ENCODE peak calls at places on chromosomes 4 and X, in six cellular contexts. I is heart right ventricle, U is suprapubic skin, G is neural progenitor cell, R is stomach, B is breast epithelium. W is an unnamed sample.

GRCh38 chrX:104318330-104319009 is 63.7 kb upstream of the ESX1 start:
- DNase-seq in I (no peak), U (no peak), G (peak; percentile 31), R (peak; percentile 27), B (no peak), W (no peak)

GRCh38 chr4:16329797-16330134 is 103.5 kb upstream of the TAPT1 start:
- DNase-seq in I (no peak), U (no peak), G (no peak), R (no peak), B (no peak), W (no peak)

GRCh38 chr4:108287834-108288413 is 119.2 kb upstream of the LEF1 start:
- DNase-seq in I (no peak), U (no peak), G (no peak), R (no peak), B (no peak), W (no peak)

GRCh38 chr4:183260491-183261151 is 59.5 kb downstream of the CLDN22 start:
- DNase-seq in I (no peak), U (no peak), G (no peak), R (peak; percentile 49), B (no peak), W (no peak)

GRCh38 chr4:94803181-94803580 is 45.4 kb downstream of the BMPR1B start:
- DNase-seq in I (no peak), U (no peak), G (no peak), R (no peak), B (no peak), W (no peak)

GRCh38 chr4:149048451-149049143 is 606.4 kb upstream of the NR3C2 start:
- DNase-seq in I (no peak), U (no peak), G (no peak), R (no peak), B (no peak), W (no peak)

GRCh38 chr4:84681488-84682274 is 98.8 kb downstream of the CDS1 start:
- DNase-seq in I (no peak), U (no peak), G (peak; percentile 60), R (no peak), B (no peak), W (no peak)

GRCh38 chr4:126071346-126072333 is 756.9 kb downstream of the FAT4 start:
- DNase-seq in I (no peak), U (no peak), G (no peak), R (peak; percentile 54), B (no peak), W (no peak)

GRCh38 chr4:29423836-29424721 is 1296.1 kb upstream of the PCDH7 start:
- DNase-seq in I (no peak), U (no peak), G (no peak), R (no peak), B (no peak), W (no peak)

GRCh38 chr4:17665852-17666251 is 51.4 kb downstream of the MED28 start:
- DNase-seq in I (no peak), U (no peak), G (no peak), R (no peak), B (no peak), W (no peak)

GRCh38 chrX:50579955-50580354 is 109.3 kb upstream of the DGKK start:
- DNase-seq in I (no peak), U (no peak), G (peak; percentile 78), R (peak; percentile 34), B (no peak), W (peak; percentile 37)
- H3K36me3 ChIP-seq in I (no peaks in the 10 kb centered on the region), U (no peaks in the 10 kb centered on the region), G (no peaks in the 10 kb centered on the region), R (no peaks in the 10 kb centered on the region), B (no peaks in the 10 kb centered on the region), W (no peaks in the 10 kb centered on the region)

GRCh38 chr4:1975391-1975801 is 33.4 kb downstream of the NELFA start:
- DNase-seq in I (no peak), U (peak; percentile 53), G (no peak), R (peak; percentile 59), B (no peak), W (peak; percentile 30)
- H3K36me3 ChIP-seq in I (peaks cover 82% of the 10 kb centered on the region), U (peaks cover 77% of the 10 kb centered on the region), G (no peaks in the 10 kb centered on the region), R (peaks cover 97% of the 10 kb centered on the region), B (peaks cover 6% of the 10 kb centered on the region), W (peaks cover 31% of the 10 kb centered on the region)

GRCh38 chr4:39326468-39326960 is 39.6 kb downstream of the RFC1 start:
- DNase-seq in I (no peak), U (no peak), G (no peak), R (no peak), B (no peak), W (no peak)

GRCh38 chr4:39324897-39325613 is 41.1 kb downstream of the RFC1 start:
- DNase-seq in I (no peak), U (no peak), G (no peak), R (no peak), B (no peak), W (no peak)

GRCh38 chr4:39320381-39321115 is 45.6 kb downstream of the RFC1 start:
- DNase-seq in I (no peak), U (no peak), G (no peak), R (no peak), B (no peak), W (no peak)

GRCh38 chr4:39324446-39324845 is 41.7 kb downstream of the RFC1 start:
- DNase-seq in I (no peak), U (no peak), G (no peak), R (no peak), B (no peak), W (no peak)

DNA sequence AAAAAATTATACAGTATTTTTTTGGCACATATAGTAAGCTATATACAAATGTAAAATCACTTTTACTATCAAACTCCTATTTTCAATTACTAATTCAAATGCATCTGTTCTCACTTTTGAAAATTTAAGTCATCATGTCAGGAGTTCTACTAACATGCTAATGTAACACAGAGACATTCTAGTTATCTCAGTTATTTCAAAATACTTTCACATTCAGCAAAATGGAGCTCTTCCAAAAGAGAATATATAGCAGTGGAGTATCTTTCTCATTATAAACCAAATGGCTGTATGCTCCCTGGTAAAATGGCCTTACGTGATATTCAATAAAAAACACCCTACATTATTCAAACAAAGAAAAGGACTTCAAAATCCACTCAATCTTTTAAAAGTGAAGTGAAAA is 42.3 kb downstream of the RFC1 start:
- DNase-seq in I (no peak), U (no peak), G (no peak), R (no peak), B (no peak), W (no peak)
- H3K36me3 ChIP-seq in I (peaks cover 73% of the 10 kb centered on the region), U (peaks cover 25% of the 10 kb centered on the region), G (peaks cover 27% of the 10 kb centered on the region), R (peaks cover 62% of the 10 kb centered on the region), B (no peaks in the 10 kb centered on the region), W (peaks cover 3% of the 10 kb centered on the region)

DNA sequence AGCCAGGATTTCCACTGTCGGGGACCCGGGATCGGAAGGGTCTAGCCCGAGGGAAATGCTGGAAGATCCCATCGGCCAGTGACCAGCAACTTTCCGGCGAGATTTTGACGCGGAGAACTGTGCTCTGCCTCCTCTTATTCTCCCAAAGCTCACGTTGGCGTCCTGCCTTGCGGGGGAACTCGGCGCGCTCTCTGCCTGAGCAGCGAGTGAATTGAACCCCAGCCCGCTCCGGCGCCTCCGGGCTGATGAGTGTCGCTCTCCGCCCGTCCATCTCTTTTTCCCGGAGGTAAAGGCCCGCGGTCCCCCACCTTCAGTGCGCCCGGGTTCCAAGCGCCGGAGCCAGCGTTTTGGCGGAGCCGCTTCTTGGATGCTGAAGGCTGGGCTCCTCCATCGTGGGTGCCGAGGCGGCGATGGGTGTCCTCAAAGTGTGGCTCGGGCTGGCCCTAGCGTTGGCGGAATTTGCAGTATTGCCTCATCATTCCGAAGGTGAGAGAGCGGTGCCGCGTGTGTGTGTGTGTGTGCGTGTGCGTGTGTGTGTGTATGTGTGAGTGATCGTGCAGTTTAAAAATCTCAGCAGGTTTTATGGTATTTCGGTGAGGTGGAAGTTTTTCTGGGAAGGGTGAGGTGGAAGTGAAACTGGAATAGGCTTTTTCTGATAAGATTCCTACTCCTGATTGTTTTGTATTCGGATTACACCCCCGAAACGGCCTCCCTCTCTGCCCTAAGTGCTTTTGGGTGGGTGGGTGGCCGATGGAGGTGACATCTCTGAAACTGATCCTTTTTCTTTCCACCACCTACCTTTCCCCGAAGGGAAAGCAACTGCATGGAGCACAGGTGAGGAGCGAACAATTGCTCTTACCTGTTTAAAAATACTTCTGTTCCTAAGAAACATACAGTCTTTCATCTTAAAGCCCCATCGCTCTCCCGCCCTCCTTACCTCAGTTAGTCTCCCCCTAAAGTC is 757 bp downstream of the FRAS1 start:
- DNase-seq in I (peak; percentile 40), U (peak; percentile 76), G (peak; percentile 66), R (peak; percentile 34), B (peak; percentile 61), W (peak; percentile 38)
- H3K36me3 ChIP-seq in I (no peaks in the 10 kb centered on the region), U (no peaks in the 10 kb centered on the region), G (no peaks in the 10 kb centered on the region), R (no peaks in the 10 kb centered on the region), B (no peaks in the 10 kb centered on the region), W (no peaks in the 10 kb centered on the region)

GRCh38 chrX:41144873-41145272 is 59.6 kb downstream of the USP9X start:
- DNase-seq in I (no peak), U (no peak), G (no peak), R (no peak), B (no peak), W (no peak)

GRCh38 chrX:41145920-41146608 is 60.8 kb downstream of the USP9X start:
- DNase-seq in I (no peak), U (no peak), G (no peak), R (no peak), B (no peak), W (no peak)

GRCh38 chrX:41150043-41150442 is 64.8 kb downstream of the USP9X start:
- DNase-seq in I (no peak), U (no peak), G (no peak), R (no peak), B (no peak), W (no peak)

GRCh38 chrX:41152221-41152620 is 67.0 kb downstream of the USP9X start:
- DNase-seq in I (no peak), U (no peak), G (no peak), R (no peak), B (no peak), W (no peak)

GRCh38 chrX:41148553-41148952 is 63.3 kb downstream of the USP9X start:
- DNase-seq in I (no peak), U (no peak), G (no peak), R (no peak), B (no peak), W (no peak)
- H3K36me3 ChIP-seq in I (peaks cover 68% of the 10 kb centered on the region), U (peaks cover 14% of the 10 kb centered on the region), G (peaks cover 18% of the 10 kb centered on the region), R (peaks cover 69% of the 10 kb centered on the region), B (no peaks in the 10 kb centered on the region), W (peaks cover 34% of the 10 kb centered on the region)

DNA sequence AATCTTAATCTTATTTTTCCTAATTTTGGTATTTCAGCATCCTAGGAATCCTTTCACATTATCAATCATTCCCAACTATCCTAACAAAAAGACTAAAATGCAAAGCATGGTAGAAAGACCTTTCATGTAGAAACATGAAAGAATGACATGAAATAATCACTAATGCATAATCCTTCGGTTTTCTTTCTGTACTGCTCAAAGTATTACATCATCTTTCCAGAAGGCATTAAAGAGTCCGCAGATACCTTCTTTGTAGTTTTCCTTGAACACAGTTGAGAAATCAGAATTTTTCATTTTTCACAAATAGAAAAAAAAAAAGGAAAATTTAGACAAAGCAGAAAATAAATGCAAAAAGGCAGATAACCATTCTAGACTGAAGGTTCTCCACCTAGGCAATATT is 11.5 kb downstream of the RCHY1 start:
- DNase-seq in I (no peak), U (no peak), G (no peak), R (no peak), B (no peak), W (no peak)
- H3K36me3 ChIP-seq in I (peaks cover 93% of the 10 kb centered on the region), U (peaks cover 33% of the 10 kb centered on the region), G (peaks cover 3% of the 10 kb centered on the region), R (peaks cover 53% of the 10 kb centered on the region), B (no peaks in the 10 kb centered on the region), W (peaks cover 1% of the 10 kb centered on the region)